ENCODE peak calls at places on chromosomes 3 and 15, in ten cellular contexts. S is uterus, J is psoas muscle, B is adrenal gland, M is stomach, T is GM23338, H is WERI-Rb-1, P is astrocyte, Q is bronchial epithelial cell, O is body of pancreas. D is an unnamed sample.

GRCh38 chr15:43446344-43446743 is 46.6 kb downstream of the TP53BP1 start:
- DNase-seq in O (no peak), S (no peak), T (no peak), M (no peak), H (no peak), Q (no peak), P (no peak), B (no peak), J (no peak), D (no peak)

GRCh38 chr3:64631951-64632350 is 55.8 kb downstream of the ADAMTS9 start:
- DNase-seq in S (no peak), Q (no peak), J (no peak), O (no peak), P (no peak), B (no peak), H (no peak), M (no peak), T (no peak), D (no peak)

GRCh38 chr3:189488241-189488767 is 142.9 kb upstream of the TP63 start:
- DNase-seq in M (no peak), T (no peak), Q (peak), H (no peak), P (peak), O (no peak), S (no peak), B (no peak), J (peak), D (no peak)

GRCh38 chr15:69074843-69075224 is 60.3 kb downstream of the NOX5 start:
- DNase-seq in S (no peak), Q (no peak), H (peak), B (no peak), O (no peak), M (no peak), J (no peak), P (no peak), T (peak), D (no peak)

GRCh38 chr15:72197460-72198409 is at the start of gene GRAMD2A:
- DNase-seq in H (peak), B (no peak), O (no peak), T (peak), S (no peak), M (peak), P (peak), Q (peak), J (no peak), D (no peak)

GRCh38 chr3:1093216-1093615 is 392 bp downstream of the CNTN6 start:
- DNase-seq in Q (no peak), B (no peak), O (no peak), J (no peak), S (no peak), M (no peak), T (no peak), P (no peak), H (no peak), D (no peak)

GRCh38 chr15:57410373-57410772 is 34.1 kb downstream of the CGNL1 start:
- DNase-seq in O (no peak), Q (no peak), S (no peak), B (no peak), M (no peak), H (no peak), P (no peak), T (no peak), J (no peak), D (no peak)

GRCh38 chr3:131107637-131108433 is 81.2 kb downstream of the NEK11 start:
- DNase-seq in M (no peak), Q (peak), B (no peak), J (no peak), P (peak), S (no peak), O (no peak), T (no peak), H (no peak), D (no peak)

GRCh38 chr3:193465992-193466618 is 87.6 kb upstream of the ATP13A5 start:
- DNase-seq in H (no peak), P (no peak), T (no peak), Q (peak), S (no peak), O (no peak), M (no peak), J (no peak), B (no peak), D (no peak)

GRCh38 chr15:68230157-68231100 is 901 bp upstream of the CLN6 start:
- DNase-seq in P (no peak), J (no peak), O (no peak), S (no peak), B (no peak), Q (no peak), H (no peak), T (no peak), M (peak), D (no peak)

GRCh38 chr3:119831941-119832371 is 50.1 kb downstream of the NR1I2 start:
- DNase-seq in S (no peak), M (no peak), J (no peak), T (no peak), H (no peak), P (peak), O (no peak), B (no peak), Q (no peak), D (no peak)

GRCh38 chr3:20254268-20255117 is 68.5 kb upstream of the SGO1 start:
- DNase-seq in B (no peak), J (no peak), H (no peak), O (no peak), T (no peak), M (no peak), Q (peak), S (no peak), P (no peak), D (no peak)

GRCh38 chr3:157149136-157149696 is 10.7 kb downstream of the CCNL1 start:
- DNase-seq in B (no peak), T (no peak), J (no peak), O (no peak), Q (no peak), M (no peak), H (no peak), P (no peak), S (no peak), D (no peak)

GRCh38 chr3:124174910-124175874 is 183.3 kb upstream of the ROPN1 start:
- DNase-seq in S (no peak), Q (no peak), T (no peak), M (no peak), B (no peak), J (no peak), H (no peak), O (no peak), P (no peak), D (no peak)

GRCh38 chr3:29466442-29466841 is 185.6 kb downstream of the RBMS3 start:
- DNase-seq in H (no peak), T (no peak), O (no peak), J (no peak), S (no peak), Q (no peak), M (no peak), P (no peak), B (no peak), D (no peak)

GRCh38 chr3:144129536-144130214 is 158.1 kb downstream of the DIPK2A start:
- DNase-seq in B (no peak), T (no peak), M (no peak), J (no peak), Q (peak), S (no peak), H (peak), P (no peak), O (no peak), D (no peak)

GRCh38 chr3:60992395-60992794 is 258.9 kb downstream of the FHIT start:
- DNase-seq in M (no peak), J (no peak), O (peak), S (no peak), T (no peak), H (no peak), B (peak), Q (no peak), P (no peak), D (peak)

GRCh38 chr15:34721802-34722795 is 32.7 kb downstream of the GJD2 start:
- DNase-seq in P (peak), M (no peak), Q (peak), H (peak), O (peak), T (peak), S (peak), J (peak), B (peak), D (peak)

GRCh38 chr3:168096210-168096795 is 579 bp upstream of the GOLIM4 start:
- DNase-seq in J (peak), T (peak), H (peak), P (peak), S (no peak), Q (peak), M (peak), O (peak), B (peak), D (peak)

GRCh38 chr3:168094580-168094876 is 1.2 kb downstream of the GOLIM4 start:
- DNase-seq in B (no peak), P (peak), O (no peak), J (no peak), T (no peak), S (no peak), Q (peak), H (no peak), M (peak), D (no peak)

GRCh38 chr3:168094877-168095610 is 680 bp downstream of the GOLIM4 start:
- DNase-seq in O (peak), P (peak), S (peak), B (peak), M (peak), J (peak), H (peak), T (peak), Q (peak), D (peak)

GRCh38 chr3:168097381-168097780 is 1.7 kb upstream of the GOLIM4 start:
- DNase-seq in P (no peak), O (no peak), S (no peak), T (no peak), H (no peak), Q (no peak), M (no peak), B (no peak), J (no peak), D (no peak)

DNA sequence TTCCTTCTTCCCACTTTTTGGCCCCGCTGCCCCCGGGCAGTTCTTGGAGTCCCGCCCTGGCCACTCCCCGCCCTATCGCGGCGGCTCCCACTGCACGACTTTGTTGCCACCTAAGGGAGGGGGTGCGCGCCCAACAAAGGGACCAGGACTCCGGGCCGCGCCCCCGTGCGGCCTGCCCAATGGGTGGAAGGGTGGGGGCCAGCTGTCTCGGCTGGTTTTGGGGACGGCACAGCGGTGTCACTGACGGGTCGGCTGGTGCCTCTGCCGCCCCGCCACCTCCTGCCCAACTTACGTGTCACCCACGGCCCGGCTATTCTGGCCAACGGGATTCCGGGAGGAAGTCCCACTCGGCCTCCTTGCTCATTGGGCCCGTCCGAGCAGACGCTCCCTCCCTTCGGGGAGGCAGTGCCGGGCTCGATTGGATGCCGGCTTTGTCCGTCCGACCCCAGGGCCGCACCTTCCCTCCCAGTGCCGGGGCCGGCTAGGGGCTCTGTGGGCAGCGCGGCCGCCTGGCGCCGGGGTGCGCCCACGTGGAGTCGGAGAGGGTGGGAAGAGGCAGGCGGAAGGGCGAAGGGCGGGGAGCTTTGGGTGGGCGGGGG is at the start of gene GOLIM4:
- DNase-seq in S (peak), M (peak), O (peak), J (peak), B (peak), Q (no peak), T (peak), H (peak), P (peak), D (peak)
- TF ChIP-seq CTCF in S (no peak), M (no peak), O (no peak), J (peak), B (no peak), Q (no peak), T (peak), H (no peak), P (no peak), D (no peak)

GRCh38 chr3:180036092-180036677 is 552 bp downstream of the PEX5L start:
- DNase-seq in S (no peak), H (no peak), Q (no peak), B (no peak), J (no peak), M (no peak), T (peak), O (peak), P (no peak), D (no peak)
- H3K4me3 ChIP-seq in S (no peak), H (peak), Q (no peak), B (no peak), J (peak), M (peak), T (peak), O (peak), P (peak), D (no peak)

DNA sequence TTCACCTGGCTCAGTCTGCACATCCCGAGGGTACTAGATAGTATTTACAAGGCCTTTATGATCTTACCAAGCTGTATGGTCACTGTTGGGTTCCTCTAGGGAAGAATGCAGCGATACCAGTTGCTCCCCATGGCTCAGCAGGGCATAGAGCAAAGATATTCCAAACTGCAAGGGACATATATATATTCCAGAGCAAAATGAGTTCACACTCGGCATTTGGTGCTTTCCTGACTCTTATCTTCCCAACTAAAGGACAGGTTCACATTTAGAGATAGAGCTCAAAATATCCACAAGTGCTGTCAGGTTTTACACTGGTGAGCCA is 3.5 kb upstream of the SPG11 start:
- DNase-seq in O (no peak), P (no peak), Q (no peak), J (no peak), T (no peak), S (no peak), M (no peak), B (no peak), H (no peak), D (no peak)
- TF ChIP-seq CTCF in O (no peak), P (no peak), Q (no peak), J (no peak), T (no peak), S (no peak), M (no peak), B (no peak), H (no peak), D (no peak)

GRCh38 chr3:197305854-197306253 is 7.4 kb upstream of the DLG1 start:
- DNase-seq in P (peak), M (no peak), O (no peak), T (no peak), H (no peak), J (no peak), Q (no peak), B (no peak), S (no peak), D (no peak)

GRCh38 chr3:197309528-197310361 is 11.3 kb upstream of the DLG1 start:
- DNase-seq in P (peak), H (no peak), T (peak), S (no peak), B (no peak), O (peak), Q (peak), M (no peak), J (no peak), D (no peak)

GRCh38 chr3:197311591-197311990 is 13.2 kb upstream of the DLG1 start:
- DNase-seq in Q (no peak), B (no peak), J (no peak), O (no peak), S (no peak), T (no peak), P (no peak), M (no peak), H (no peak), D (no peak)

GRCh38 chr3:197306374-197307086 is 8.1 kb upstream of the DLG1 start:
- DNase-seq in S (no peak), B (no peak), M (no peak), O (no peak), Q (peak), H (no peak), P (peak), T (no peak), J (no peak), D (no peak)

DNA sequence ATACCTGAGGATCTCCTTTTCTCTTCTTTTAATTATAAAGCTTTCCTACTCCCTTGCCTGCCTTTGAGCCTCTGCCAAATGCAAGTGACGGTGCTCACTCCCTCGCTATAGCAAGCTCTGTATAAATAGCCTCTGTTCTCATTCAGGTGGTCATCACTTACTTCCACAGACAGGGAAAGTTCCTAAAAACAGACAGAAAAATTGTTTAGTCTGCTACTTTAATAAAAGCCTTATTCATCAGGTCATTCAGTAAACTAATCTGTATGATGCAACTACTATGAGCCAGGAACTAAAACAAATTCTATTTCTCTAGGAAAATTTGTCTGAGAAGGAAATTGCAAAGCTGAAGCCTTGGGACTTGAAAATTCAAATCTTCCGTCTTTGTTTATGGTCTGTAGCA is 10.2 kb upstream of the DLG1 start:
- DNase-seq in J (no peak), B (no peak), M (no peak), P (peak), Q (peak), S (no peak), H (no peak), T (no peak), O (no peak), D (peak)
- H3K4me3 ChIP-seq in J (no peak), B (no peak), M (no peak), P (no peak), Q (no peak), S (no peak), H (no peak), T (no peak), O (no peak), D (no peak)